ENCODE peak calls at places on chromosomes 2 and 18, in five cellular contexts. One of them, this sample, is unnamed.

GRCh38 chr18:76234559-76234958 is 260.5 kb downstream of the ZNF516 start:
- DNase-seq in ovary: peak
- DNase-seq in K562: no peak
- DNase-seq in A549: no peak
- DNase-seq in GM12878: no peak
- DNase-seq in this sample: peak

GRCh38 chr2:178521304-178522150 is 41.3 kb downstream of the PLEKHA3 start:
- DNase-seq in ovary: no peak
- DNase-seq in K562: no peak
- DNase-seq in A549: no peak
- DNase-seq in GM12878: no peak
- DNase-seq in this sample: no peak

GRCh38 chr2:96661324-96661723 is 18.8 kb downstream of the FER1L5 start:
- DNase-seq in ovary: peak
- DNase-seq in K562: no peak
- DNase-seq in A549: no peak
- DNase-seq in GM12878: no peak
- DNase-seq in this sample: no peak

GRCh38 chr2:233814436-233814835 is 36.3 kb downstream of the MROH2A start:
- DNase-seq in ovary: peak
- DNase-seq in K562: no peak
- DNase-seq in A549: no peak
- DNase-seq in GM12878: no peak
- DNase-seq in this sample: no peak

GRCh38 chr2:145047554-145047953 is 527.6 kb upstream of the ZEB2 start:
- DNase-seq in ovary: no peak
- DNase-seq in K562: no peak
- DNase-seq in A549: no peak
- DNase-seq in GM12878: no peak
- DNase-seq in this sample: no peak

GRCh38 chr2:123971564-123972318 is 53.3 kb upstream of the CNTNAP5 start:
- DNase-seq in ovary: no peak
- DNase-seq in K562: no peak
- DNase-seq in A549: no peak
- DNase-seq in GM12878: no peak
- DNase-seq in this sample: no peak

GRCh38 chr2:24055750-24056149 is 6.2 kb downstream of the FKBP1B start:
- DNase-seq in ovary: no peak
- DNase-seq in K562: no peak
- DNase-seq in A549: no peak
- DNase-seq in GM12878: no peak
- DNase-seq in this sample: no peak

GRCh38 chr18:26215247-26215970 is 10.8 kb upstream of the TAF4B start:
- DNase-seq in ovary: no peak
- DNase-seq in K562: no peak
- DNase-seq in A549: no peak
- DNase-seq in GM12878: peak
- DNase-seq in this sample: no peak

GRCh38 chr2:9003616-9004337 is at the start of gene MBOAT2:
- DNase-seq in ovary: peak
- DNase-seq in K562: peak
- DNase-seq in A549: peak
- DNase-seq in GM12878: peak
- DNase-seq in this sample: peak

GRCh38 chr2:239675856-239676715 is 275.3 kb upstream of the HDAC4 start:
- DNase-seq in ovary: no peak
- DNase-seq in K562: no peak
- DNase-seq in A549: no peak
- DNase-seq in GM12878: no peak
- DNase-seq in this sample: no peak

GRCh38 chr2:46335404-46335965 is 38.3 kb downstream of the EPAS1 start:
- DNase-seq in ovary: peak
- DNase-seq in K562: no peak
- DNase-seq in A549: peak
- DNase-seq in GM12878: no peak
- DNase-seq in this sample: no peak

GRCh38 chr2:98739020-98739419 is 8.1 kb upstream of the MGAT4A start:
- DNase-seq in ovary: no peak
- DNase-seq in K562: no peak
- DNase-seq in A549: no peak
- DNase-seq in GM12878: no peak
- DNase-seq in this sample: no peak

GRCh38 chr2:35973737-35974132 is 381.8 kb upstream of the CRIM1 start:
- DNase-seq in ovary: no peak
- DNase-seq in K562: no peak
- DNase-seq in A549: no peak
- DNase-seq in GM12878: no peak
- DNase-seq in this sample: no peak

GRCh38 chr2:224882291-224883171 is 159.7 kb downstream of the DOCK10 start:
- DNase-seq in ovary: no peak
- DNase-seq in K562: no peak
- DNase-seq in A549: peak
- DNase-seq in GM12878: no peak
- DNase-seq in this sample: no peak

GRCh38 chr2:236627193-236627592 is 57.6 kb downstream of the ACKR3 start:
- DNase-seq in ovary: no peak
- DNase-seq in K562: no peak
- DNase-seq in A549: no peak
- DNase-seq in GM12878: no peak
- DNase-seq in this sample: no peak

GRCh38 chr2:239543696-239544095 is 142.9 kb upstream of the HDAC4 start:
- DNase-seq in ovary: no peak
- DNase-seq in K562: no peak
- DNase-seq in A549: no peak
- DNase-seq in GM12878: no peak
- DNase-seq in this sample: no peak

GRCh38 chr2:88857951-88858406 is 166.5 kb downstream of the RPIA start:
- DNase-seq in ovary: no peak
- DNase-seq in K562: no peak
- DNase-seq in A549: peak
- DNase-seq in GM12878: no peak
- DNase-seq in this sample: no peak

GRCh38 chr18:4720498-4720897 is 265.4 kb upstream of the DLGAP1 start:
- DNase-seq in ovary: no peak
- DNase-seq in K562: no peak
- DNase-seq in A549: no peak
- DNase-seq in GM12878: no peak
- DNase-seq in this sample: no peak

GRCh38 chr2:186884585-186884984 is 35.6 kb upstream of the ZSWIM2 start:
- DNase-seq in ovary: no peak
- DNase-seq in K562: peak
- DNase-seq in A549: no peak
- DNase-seq in GM12878: no peak
- DNase-seq in this sample: no peak

GRCh38 chr2:102540882-102541281 is 67.9 kb downstream of the SLC9A4 start:
- DNase-seq in ovary: no peak
- DNase-seq in K562: no peak
- DNase-seq in A549: no peak
- DNase-seq in GM12878: no peak
- DNase-seq in this sample: no peak

GRCh38 chr2:47274054-47274779 is 119.1 kb upstream of the STPG4 start:
- DNase-seq in ovary: no peak
- DNase-seq in K562: no peak
- DNase-seq in A549: peak
- DNase-seq in GM12878: no peak
- DNase-seq in this sample: no peak

GRCh38 chr2:36389081-36389480 is 33.5 kb downstream of the CRIM1 start:
- DNase-seq in ovary: no peak
- DNase-seq in K562: no peak
- DNase-seq in A549: peak
- DNase-seq in GM12878: no peak
- DNase-seq in this sample: no peak

GRCh38 chr2:26298638-26299393 is 47.1 kb upstream of the SELENOI start:
- DNase-seq in ovary: peak
- DNase-seq in K562: no peak
- DNase-seq in A549: no peak
- DNase-seq in GM12878: peak
- DNase-seq in this sample: peak

GRCh38 chr2:37084797-37085196 is 479 bp downstream of the GPATCH11 start:
- DNase-seq in ovary: no peak
- DNase-seq in K562: no peak
- DNase-seq in A549: no peak
- DNase-seq in GM12878: no peak
- DNase-seq in this sample: no peak

GRCh38 chr2:9668686-9669338 is 38.0 kb upstream of the YWHAQ start:
- DNase-seq in ovary: no peak
- DNase-seq in K562: no peak
- DNase-seq in A549: no peak
- DNase-seq in GM12878: no peak
- DNase-seq in this sample: no peak

GRCh38 chr18:74242451-74243096 is 49.2 kb downstream of the CYB5A start:
- DNase-seq in ovary: no peak
- DNase-seq in K562: peak
- DNase-seq in A549: no peak
- DNase-seq in GM12878: no peak
- DNase-seq in this sample: no peak

GRCh38 chr2:134235771-134236170 is 18.1 kb upstream of the MGAT5 start:
- DNase-seq in ovary: no peak
- DNase-seq in K562: no peak
- DNase-seq in A549: no peak
- DNase-seq in GM12878: no peak
- DNase-seq in this sample: no peak

GRCh38 chr2:113370478-113371091 is 66.9 kb upstream of the ZNG1B start:
- DNase-seq in ovary: peak
- DNase-seq in K562: peak
- DNase-seq in A549: peak
- DNase-seq in GM12878: peak
- DNase-seq in this sample: peak

GRCh38 chr2:160747771-160748170 is 254.2 kb upstream of the RBMS1 start:
- DNase-seq in ovary: no peak
- DNase-seq in K562: no peak
- DNase-seq in A549: no peak
- DNase-seq in GM12878: no peak
- DNase-seq in this sample: no peak
- TF ChIP-seq EP300 in ovary: no peak
- TF ChIP-seq EP300 in K562: no peak
- TF ChIP-seq EP300 in A549: no peak
- TF ChIP-seq EP300 in GM12878: no peak
- TF ChIP-seq EP300 in this sample: no peak

DNA sequence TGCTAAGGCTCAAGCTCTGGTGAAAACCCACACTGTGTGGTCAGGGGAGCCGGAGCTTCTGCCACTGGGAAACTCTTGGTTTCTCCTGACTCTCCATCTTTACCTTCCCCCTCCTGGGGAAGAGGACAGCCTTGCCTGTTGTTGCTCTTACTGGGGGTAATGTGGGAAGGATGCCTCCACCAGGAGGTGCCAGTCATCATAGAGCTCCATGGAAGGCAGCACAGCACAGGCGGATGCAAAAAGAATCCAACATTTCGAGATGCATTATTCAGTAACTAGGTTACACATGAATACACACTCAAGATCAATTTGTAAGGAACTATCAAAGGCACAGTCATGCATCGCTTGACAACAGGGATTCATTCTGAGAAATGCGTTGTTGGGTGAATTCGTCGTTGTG is 322.6 kb downstream of the AFF3 start:
- DNase-seq in ovary: no peak
- DNase-seq in K562: no peak
- DNase-seq in A549: peak
- DNase-seq in GM12878: no peak
- DNase-seq in this sample: no peak
- TF ChIP-seq CTCF in ovary: no peak
- TF ChIP-seq CTCF in K562: no peak
- TF ChIP-seq CTCF in A549: no peak
- TF ChIP-seq CTCF in GM12878: no peak
- TF ChIP-seq CTCF in this sample: no peak

GRCh38 chr2:222289280-222290250 is 9.2 kb downstream of the PAX3 start:
- DNase-seq in ovary: no peak
- DNase-seq in K562: no peak
- DNase-seq in A549: no peak
- DNase-seq in GM12878: no peak
- DNase-seq in this sample: no peak
- H3K4me3 ChIP-seq in ovary: no peak
- H3K4me3 ChIP-seq in K562: no peak
- H3K4me3 ChIP-seq in A549: no peak
- H3K4me3 ChIP-seq in GM12878: no peak
- H3K4me3 ChIP-seq in this sample: no peak

DNA sequence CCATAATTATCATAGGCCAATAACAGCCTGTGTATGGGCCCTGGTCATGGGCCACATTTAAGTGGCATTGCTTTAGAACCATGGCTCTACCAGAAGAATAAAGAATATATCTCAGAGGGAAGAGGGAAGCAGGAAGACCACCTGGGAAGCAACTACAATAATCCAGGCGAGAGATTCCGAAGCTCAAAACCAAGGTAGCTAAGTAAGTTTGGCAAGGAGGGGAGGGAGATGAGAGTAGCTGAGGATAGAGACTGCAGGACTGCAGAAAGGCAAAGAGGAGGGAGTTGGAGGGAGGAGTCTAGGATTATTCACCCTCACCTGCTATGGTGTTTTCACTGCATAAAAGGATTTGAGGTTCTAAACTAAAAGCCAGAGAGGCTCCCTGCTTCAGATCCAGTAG is 293.5 kb downstream of the SETBP1 start:
- DNase-seq in ovary: no peak
- DNase-seq in K562: no peak
- DNase-seq in A549: no peak
- DNase-seq in GM12878: no peak
- DNase-seq in this sample: no peak
- TF ChIP-seq EP300 in ovary: no peak
- TF ChIP-seq EP300 in K562: no peak
- TF ChIP-seq EP300 in A549: no peak
- TF ChIP-seq EP300 in GM12878: no peak
- TF ChIP-seq EP300 in this sample: no peak

GRCh38 chr18:50340078-50340477 is 34.8 kb upstream of the SKA1 start:
- DNase-seq in ovary: no peak
- DNase-seq in K562: no peak
- DNase-seq in A549: no peak
- DNase-seq in GM12878: no peak
- DNase-seq in this sample: no peak
- TF ChIP-seq CTCF in ovary: no peak
- TF ChIP-seq CTCF in K562: peak
- TF ChIP-seq CTCF in A549: no peak
- TF ChIP-seq CTCF in GM12878: peak
- TF ChIP-seq CTCF in this sample: no peak